ENCODE peak calls at places on chromosome 2, in five cellular contexts. One of them, this sample, is unnamed.

GRCh38 chr2:128327180-128327964 is 8.7 kb upstream of the HS6ST1 start:
- DNase-seq in stimulated activated CD4-positive, alpha-beta T cell treated with anti-CD3 and anti-CD28 coated beads, Interleukin-4, amount 100 ng/mL, for 24 hours: peak
- DNase-seq in HTR-8/SVneo: no peak
- DNase-seq in NCI-H1092 treated with DMSO at 0.1 percent for 48 hours: no peak
- DNase-seq in posterior vena cava: peak
- DNase-seq in this sample: no peak

GRCh38 chr2:46299365-46300263 is 2.4 kb downstream of the EPAS1 start:
- DNase-seq in NCI-H1092 treated with DMSO at 0.1 percent for 48 hours: peak
- DNase-seq in HTR-8/SVneo: no peak
- DNase-seq in posterior vena cava: peak
- DNase-seq in stimulated activated CD4-positive, alpha-beta T cell treated with anti-CD3 and anti-CD28 coated beads, Interleukin-4, amount 100 ng/mL, for 24 hours: no peak
- DNase-seq in this sample: peak

GRCh38 chr2:230759481-230760191 is 47.0 kb downstream of the CAB39 start:
- DNase-seq in NCI-H1092 treated with DMSO at 0.1 percent for 48 hours: no peak
- DNase-seq in posterior vena cava: no peak
- DNase-seq in stimulated activated CD4-positive, alpha-beta T cell treated with anti-CD3 and anti-CD28 coated beads, Interleukin-4, amount 100 ng/mL, for 24 hours: no peak
- DNase-seq in HTR-8/SVneo: no peak
- DNase-seq in this sample: peak

GRCh38 chr2:85724731-85725181 is 29.0 kb upstream of the ATOH8 start:
- DNase-seq in stimulated activated CD4-positive, alpha-beta T cell treated with anti-CD3 and anti-CD28 coated beads, Interleukin-4, amount 100 ng/mL, for 24 hours: no peak
- DNase-seq in HTR-8/SVneo: no peak
- DNase-seq in posterior vena cava: no peak
- DNase-seq in NCI-H1092 treated with DMSO at 0.1 percent for 48 hours: no peak
- DNase-seq in this sample: no peak

GRCh38 chr2:50344509-50345106 is 687.3 kb downstream of the NRXN1 start:
- DNase-seq in stimulated activated CD4-positive, alpha-beta T cell treated with anti-CD3 and anti-CD28 coated beads, Interleukin-4, amount 100 ng/mL, for 24 hours: no peak
- DNase-seq in HTR-8/SVneo: no peak
- DNase-seq in posterior vena cava: no peak
- DNase-seq in NCI-H1092 treated with DMSO at 0.1 percent for 48 hours: no peak
- DNase-seq in this sample: no peak

GRCh38 chr2:177633910-177634294 is 241.3 kb downstream of the AGPS start:
- DNase-seq in stimulated activated CD4-positive, alpha-beta T cell treated with anti-CD3 and anti-CD28 coated beads, Interleukin-4, amount 100 ng/mL, for 24 hours: no peak
- DNase-seq in posterior vena cava: no peak
- DNase-seq in NCI-H1092 treated with DMSO at 0.1 percent for 48 hours: no peak
- DNase-seq in HTR-8/SVneo: no peak
- DNase-seq in this sample: no peak

GRCh38 chr2:177239934-177240600 is 24.5 kb downstream of the NFE2L2 start:
- DNase-seq in posterior vena cava: no peak
- DNase-seq in HTR-8/SVneo: peak
- DNase-seq in stimulated activated CD4-positive, alpha-beta T cell treated with anti-CD3 and anti-CD28 coated beads, Interleukin-4, amount 100 ng/mL, for 24 hours: no peak
- DNase-seq in NCI-H1092 treated with DMSO at 0.1 percent for 48 hours: no peak
- DNase-seq in this sample: peak

GRCh38 chr2:173858297-173858731 is 106.9 kb downstream of the SP3 start:
- DNase-seq in stimulated activated CD4-positive, alpha-beta T cell treated with anti-CD3 and anti-CD28 coated beads, Interleukin-4, amount 100 ng/mL, for 24 hours: no peak
- DNase-seq in NCI-H1092 treated with DMSO at 0.1 percent for 48 hours: peak
- DNase-seq in HTR-8/SVneo: no peak
- DNase-seq in posterior vena cava: no peak
- DNase-seq in this sample: no peak

GRCh38 chr2:41294331-41294730 is 753.5 kb upstream of the PKDCC start:
- DNase-seq in NCI-H1092 treated with DMSO at 0.1 percent for 48 hours: no peak
- DNase-seq in posterior vena cava: no peak
- DNase-seq in HTR-8/SVneo: no peak
- DNase-seq in stimulated activated CD4-positive, alpha-beta T cell treated with anti-CD3 and anti-CD28 coated beads, Interleukin-4, amount 100 ng/mL, for 24 hours: no peak
- DNase-seq in this sample: no peak

GRCh38 chr2:128638741-128639477 is 320.2 kb upstream of the HS6ST1 start:
- DNase-seq in NCI-H1092 treated with DMSO at 0.1 percent for 48 hours: no peak
- DNase-seq in stimulated activated CD4-positive, alpha-beta T cell treated with anti-CD3 and anti-CD28 coated beads, Interleukin-4, amount 100 ng/mL, for 24 hours: no peak
- DNase-seq in posterior vena cava: no peak
- DNase-seq in HTR-8/SVneo: no peak
- DNase-seq in this sample: peak

GRCh38 chr2:56118474-56118873 is 65.3 kb upstream of the CCDC85A start:
- DNase-seq in HTR-8/SVneo: no peak
- DNase-seq in NCI-H1092 treated with DMSO at 0.1 percent for 48 hours: no peak
- DNase-seq in stimulated activated CD4-positive, alpha-beta T cell treated with anti-CD3 and anti-CD28 coated beads, Interleukin-4, amount 100 ng/mL, for 24 hours: no peak
- DNase-seq in posterior vena cava: no peak
- DNase-seq in this sample: no peak

GRCh38 chr2:143429932-143430331 is 300.7 kb downstream of the ARHGAP15 start:
- DNase-seq in HTR-8/SVneo: no peak
- DNase-seq in stimulated activated CD4-positive, alpha-beta T cell treated with anti-CD3 and anti-CD28 coated beads, Interleukin-4, amount 100 ng/mL, for 24 hours: no peak
- DNase-seq in NCI-H1092 treated with DMSO at 0.1 percent for 48 hours: no peak
- DNase-seq in posterior vena cava: no peak
- DNase-seq in this sample: no peak

GRCh38 chr2:109279243-109279860 is 150.3 kb downstream of the SH3RF3 start:
- DNase-seq in stimulated activated CD4-positive, alpha-beta T cell treated with anti-CD3 and anti-CD28 coated beads, Interleukin-4, amount 100 ng/mL, for 24 hours: no peak
- DNase-seq in HTR-8/SVneo: peak
- DNase-seq in posterior vena cava: no peak
- DNase-seq in NCI-H1092 treated with DMSO at 0.1 percent for 48 hours: no peak
- DNase-seq in this sample: no peak

GRCh38 chr2:26559044-26559405 is 81.1 kb upstream of the OTOF start:
- DNase-seq in stimulated activated CD4-positive, alpha-beta T cell treated with anti-CD3 and anti-CD28 coated beads, Interleukin-4, amount 100 ng/mL, for 24 hours: no peak
- DNase-seq in posterior vena cava: no peak
- DNase-seq in HTR-8/SVneo: no peak
- DNase-seq in NCI-H1092 treated with DMSO at 0.1 percent for 48 hours: no peak
- DNase-seq in this sample: no peak

GRCh38 chr2:225017713-225018112 is 24.6 kb downstream of the DOCK10 start:
- DNase-seq in HTR-8/SVneo: no peak
- DNase-seq in posterior vena cava: no peak
- DNase-seq in NCI-H1092 treated with DMSO at 0.1 percent for 48 hours: no peak
- DNase-seq in stimulated activated CD4-positive, alpha-beta T cell treated with anti-CD3 and anti-CD28 coated beads, Interleukin-4, amount 100 ng/mL, for 24 hours: no peak
- DNase-seq in this sample: no peak

GRCh38 chr2:65309699-65310098 is 82.1 kb downstream of the ACTR2 start:
- DNase-seq in stimulated activated CD4-positive, alpha-beta T cell treated with anti-CD3 and anti-CD28 coated beads, Interleukin-4, amount 100 ng/mL, for 24 hours: no peak
- DNase-seq in posterior vena cava: peak
- DNase-seq in NCI-H1092 treated with DMSO at 0.1 percent for 48 hours: no peak
- DNase-seq in HTR-8/SVneo: no peak
- DNase-seq in this sample: no peak

GRCh38 chr2:46534589-46534988 is 55.2 kb downstream of the TMEM247 start:
- DNase-seq in NCI-H1092 treated with DMSO at 0.1 percent for 48 hours: no peak
- DNase-seq in posterior vena cava: no peak
- DNase-seq in stimulated activated CD4-positive, alpha-beta T cell treated with anti-CD3 and anti-CD28 coated beads, Interleukin-4, amount 100 ng/mL, for 24 hours: no peak
- DNase-seq in HTR-8/SVneo: no peak
- DNase-seq in this sample: no peak

GRCh38 chr2:96391153-96391827 is 55.7 kb downstream of the NCAPH start:
- DNase-seq in stimulated activated CD4-positive, alpha-beta T cell treated with anti-CD3 and anti-CD28 coated beads, Interleukin-4, amount 100 ng/mL, for 24 hours: no peak
- DNase-seq in posterior vena cava: peak
- DNase-seq in HTR-8/SVneo: no peak
- DNase-seq in NCI-H1092 treated with DMSO at 0.1 percent for 48 hours: no peak
- DNase-seq in this sample: no peak

GRCh38 chr2:188979730-188980123 is 5.6 kb downstream of the COL3A1 start:
- DNase-seq in HTR-8/SVneo: no peak
- DNase-seq in NCI-H1092 treated with DMSO at 0.1 percent for 48 hours: no peak
- DNase-seq in stimulated activated CD4-positive, alpha-beta T cell treated with anti-CD3 and anti-CD28 coated beads, Interleukin-4, amount 100 ng/mL, for 24 hours: no peak
- DNase-seq in posterior vena cava: no peak
- DNase-seq in this sample: no peak

This sample was measured in Ammon's horn.